ENCODE peak calls at places on chromosomes 13 and 19, in eight cellular contexts. N is nucleus accumbens; G is HTR-8/SVneo; Z is brain microvascular endothelial cell; U is activated CD4-positive, alpha-beta T cell treated with anti-CD3 and anti-CD28 coated beads, Interleukin-2, amount 50 U/mL, for 24 hours; P is RCC 7860; F is substantia nigra; A is left ventricle myocardium inferior. M is an unnamed sample.

GRCh38 chr19:11190501-11190900 is 6.8 kb downstream of the KANK2 start:
- DNase-seq in N (no peak), G (no peak), Z (no peak), U (no peak), P (no peak), F (no peak), A (no peak), M (no peak)

GRCh38 chr19:14369399-14370168 is 11.7 kb upstream of the ADGRE5 start:
- DNase-seq in N (no peak), G (no peak), Z (peak; percentile 32), U (peak; percentile 85), P (no peak), F (no peak), A (no peak), M (peak; percentile 81)

GRCh38 chr13:86870388-86870966 is 800.7 kb upstream of the SLITRK5 start:
- DNase-seq in N (no peak), G (peak; percentile 2), Z (no peak), U (no peak), P (no peak), F (no peak), A (no peak), M (no peak)

GRCh38 chr13:98041081-98041820 is 87.8 kb downstream of the IPO5 start:
- DNase-seq in N (no peak), G (no peak), Z (no peak), U (no peak), P (no peak), F (no peak), A (no peak), M (no peak)

GRCh38 chr13:23871616-23872220 is 17.5 kb downstream of the MIPEP start:
- DNase-seq in N (no peak), G (peak; percentile 51), Z (no peak), U (no peak), P (peak; percentile 20), F (no peak), A (no peak), M (no peak)

GRCh38 chr13:59710416-59710815 is 453.3 kb downstream of the DIAPH3 start:
- DNase-seq in N (no peak), G (no peak), Z (no peak), U (no peak), P (no peak), F (no peak), A (no peak), M (no peak)

GRCh38 chr19:4748589-4748988 is 24.9 kb upstream of the DPP9 start:
- DNase-seq in N (no peak), G (no peak), Z (no peak), U (no peak), P (no peak), F (no peak), A (no peak), M (no peak)

GRCh38 chr19:33902802-33903488 is 106.3 kb downstream of the KCTD15 start:
- DNase-seq in N (no peak), G (no peak), Z (no peak), U (no peak), P (no peak), F (no peak), A (no peak), M (no peak)

GRCh38 chr19:55189424-55189823 is 9.3 kb upstream of the SYT5 start:
- DNase-seq in N (no peak), G (peak; percentile 96), Z (peak; percentile 96), U (no peak), P (peak; percentile 44), F (no peak), A (peak; percentile 30), M (no peak)

GRCh38 chr13:90564096-90564495 is 783.4 kb upstream of the MIR17HG start:
- DNase-seq in N (no peak), G (no peak), Z (no peak), U (no peak), P (no peak), F (no peak), A (no peak), M (no peak)